ENCODE peak calls at places on chromosomes 12 and 14, in nine cellular contexts. One of them, this sample, is unnamed.

GRCh38 chr14:31969371-31969770 is 107.7 kb upstream of the ARHGAP5 start:
- DNase-seq in heart left ventricle: no peak
- DNase-seq in uterus: no peak
- DNase-seq in ovary: no peak
- DNase-seq in Peyer's patch: no peak
- DNase-seq in HCT116: no peak
- DNase-seq in stomach: no peak
- DNase-seq in upper lobe of left lung: no peak
- DNase-seq in A549: no peak
- DNase-seq in this sample: no peak

GRCh38 chr14:24818823-24819341 is 184.9 kb upstream of the GZMB start:
- DNase-seq in heart left ventricle: no peak
- DNase-seq in uterus: no peak
- DNase-seq in ovary: no peak
- DNase-seq in Peyer's patch: no peak
- DNase-seq in HCT116: no peak
- DNase-seq in stomach: no peak
- DNase-seq in upper lobe of left lung: no peak
- DNase-seq in A549: no peak
- DNase-seq in this sample: no peak

GRCh38 chr14:102293784-102294183 is 11.2 kb downstream of the MOK start:
- DNase-seq in heart left ventricle: no peak
- DNase-seq in uterus: no peak
- DNase-seq in ovary: no peak
- DNase-seq in Peyer's patch: no peak
- DNase-seq in HCT116: no peak
- DNase-seq in stomach: no peak
- DNase-seq in upper lobe of left lung: no peak
- DNase-seq in A549: no peak
- DNase-seq in this sample: no peak

GRCh38 chr12:42590324-42590934 is 883 bp upstream of the PRICKLE1 start:
- DNase-seq in heart left ventricle: peak
- DNase-seq in uterus: peak
- DNase-seq in ovary: peak
- DNase-seq in Peyer's patch: peak
- DNase-seq in HCT116: no peak
- DNase-seq in stomach: no peak
- DNase-seq in upper lobe of left lung: peak
- DNase-seq in A549: peak
- DNase-seq in this sample: no peak

GRCh38 chr14:64704145-64704742 is at the start of gene PLEKHG3:
- DNase-seq in heart left ventricle: peak
- DNase-seq in uterus: peak
- DNase-seq in ovary: peak
- DNase-seq in Peyer's patch: peak
- DNase-seq in HCT116: no peak
- DNase-seq in stomach: peak
- DNase-seq in upper lobe of left lung: peak
- DNase-seq in A549: peak
- DNase-seq in this sample: no peak

GRCh38 chr12:16297521-16297920 is 20.0 kb upstream of the SLC15A5 start:
- DNase-seq in heart left ventricle: no peak
- DNase-seq in uterus: no peak
- DNase-seq in ovary: no peak
- DNase-seq in Peyer's patch: no peak
- DNase-seq in HCT116: no peak
- DNase-seq in stomach: no peak
- DNase-seq in upper lobe of left lung: no peak
- DNase-seq in A549: no peak
- DNase-seq in this sample: no peak

GRCh38 chr12:96310067-96310466 is 90.2 kb downstream of the CDK17 start:
- DNase-seq in heart left ventricle: no peak
- DNase-seq in uterus: no peak
- DNase-seq in ovary: no peak
- DNase-seq in Peyer's patch: no peak
- DNase-seq in HCT116: no peak
- DNase-seq in stomach: no peak
- DNase-seq in upper lobe of left lung: no peak
- DNase-seq in A549: no peak
- DNase-seq in this sample: no peak

GRCh38 chr12:115023898-115024297 is 339.9 kb upstream of the TBX3 start:
- DNase-seq in heart left ventricle: no peak
- DNase-seq in uterus: no peak
- DNase-seq in ovary: no peak
- DNase-seq in Peyer's patch: no peak
- DNase-seq in HCT116: no peak
- DNase-seq in stomach: no peak
- DNase-seq in upper lobe of left lung: no peak
- DNase-seq in A549: no peak
- DNase-seq in this sample: no peak

GRCh38 chr12:108642269-108642870 is 8.7 kb upstream of the SELPLG start:
- DNase-seq in heart left ventricle: no peak
- DNase-seq in uterus: no peak
- DNase-seq in ovary: peak
- DNase-seq in Peyer's patch: no peak
- DNase-seq in HCT116: no peak
- DNase-seq in stomach: no peak
- DNase-seq in upper lobe of left lung: no peak
- DNase-seq in A549: no peak
- DNase-seq in this sample: no peak

GRCh38 chr12:7856516-7856915 is 16.2 kb downstream of the SLC2A14 start:
- DNase-seq in heart left ventricle: no peak
- DNase-seq in uterus: no peak
- DNase-seq in ovary: no peak
- DNase-seq in Peyer's patch: no peak
- DNase-seq in HCT116: no peak
- DNase-seq in stomach: no peak
- DNase-seq in upper lobe of left lung: no peak
- DNase-seq in A549: no peak
- DNase-seq in this sample: no peak

GRCh38 chr12:26279908-26280307 is 84.5 kb downstream of the SSPN start:
- DNase-seq in heart left ventricle: no peak
- DNase-seq in uterus: no peak
- DNase-seq in ovary: no peak
- DNase-seq in Peyer's patch: no peak
- DNase-seq in HCT116: no peak
- DNase-seq in stomach: no peak
- DNase-seq in upper lobe of left lung: no peak
- DNase-seq in A549: no peak
- DNase-seq in this sample: no peak

GRCh38 chr12:89038831-89039509 is 313.3 kb downstream of the DUSP6 start:
- DNase-seq in heart left ventricle: no peak
- DNase-seq in uterus: no peak
- DNase-seq in ovary: no peak
- DNase-seq in Peyer's patch: no peak
- DNase-seq in HCT116: no peak
- DNase-seq in stomach: no peak
- DNase-seq in upper lobe of left lung: no peak
- DNase-seq in A549: no peak
- DNase-seq in this sample: no peak

GRCh38 chr14:75184447-75184846 is 8.0 kb upstream of the TMED10 start:
- DNase-seq in heart left ventricle: no peak
- DNase-seq in uterus: no peak
- DNase-seq in ovary: no peak
- DNase-seq in Peyer's patch: no peak
- DNase-seq in HCT116: no peak
- DNase-seq in stomach: no peak
- DNase-seq in upper lobe of left lung: no peak
- DNase-seq in A549: no peak
- DNase-seq in this sample: no peak

GRCh38 chr12:119183942-119184695 is 5.4 kb downstream of the HSPB8 start:
- DNase-seq in heart left ventricle: peak
- DNase-seq in uterus: no peak
- DNase-seq in ovary: no peak
- DNase-seq in Peyer's patch: no peak
- DNase-seq in HCT116: no peak
- DNase-seq in stomach: no peak
- DNase-seq in upper lobe of left lung: no peak
- DNase-seq in A549: no peak
- DNase-seq in this sample: no peak

GRCh38 chr12:132723764-132724140 is 13.1 kb downstream of the PGAM5 start:
- DNase-seq in heart left ventricle: no peak
- DNase-seq in uterus: no peak
- DNase-seq in ovary: no peak
- DNase-seq in Peyer's patch: no peak
- DNase-seq in HCT116: no peak
- DNase-seq in stomach: no peak
- DNase-seq in upper lobe of left lung: no peak
- DNase-seq in A549: no peak
- DNase-seq in this sample: no peak

GRCh38 chr14:61537567-61538463 is 157.5 kb upstream of the HIF1A start:
- DNase-seq in heart left ventricle: no peak
- DNase-seq in uterus: no peak
- DNase-seq in ovary: no peak
- DNase-seq in Peyer's patch: peak
- DNase-seq in HCT116: peak
- DNase-seq in stomach: peak
- DNase-seq in upper lobe of left lung: peak
- DNase-seq in A549: peak
- DNase-seq in this sample: no peak

GRCh38 chr14:22448905-22449611 is 140.0 kb downstream of the DAD1 start:
- DNase-seq in heart left ventricle: no peak
- DNase-seq in uterus: no peak
- DNase-seq in ovary: no peak
- DNase-seq in Peyer's patch: no peak
- DNase-seq in HCT116: no peak
- DNase-seq in stomach: no peak
- DNase-seq in upper lobe of left lung: peak
- DNase-seq in A549: no peak
- DNase-seq in this sample: no peak

GRCh38 chr12:118237053-118237665 is 101.2 kb downstream of the PEBP1 start:
- DNase-seq in heart left ventricle: no peak
- DNase-seq in uterus: no peak
- DNase-seq in ovary: no peak
- DNase-seq in Peyer's patch: no peak
- DNase-seq in HCT116: no peak
- DNase-seq in stomach: no peak
- DNase-seq in upper lobe of left lung: no peak
- DNase-seq in A549: no peak
- DNase-seq in this sample: no peak

DNA sequence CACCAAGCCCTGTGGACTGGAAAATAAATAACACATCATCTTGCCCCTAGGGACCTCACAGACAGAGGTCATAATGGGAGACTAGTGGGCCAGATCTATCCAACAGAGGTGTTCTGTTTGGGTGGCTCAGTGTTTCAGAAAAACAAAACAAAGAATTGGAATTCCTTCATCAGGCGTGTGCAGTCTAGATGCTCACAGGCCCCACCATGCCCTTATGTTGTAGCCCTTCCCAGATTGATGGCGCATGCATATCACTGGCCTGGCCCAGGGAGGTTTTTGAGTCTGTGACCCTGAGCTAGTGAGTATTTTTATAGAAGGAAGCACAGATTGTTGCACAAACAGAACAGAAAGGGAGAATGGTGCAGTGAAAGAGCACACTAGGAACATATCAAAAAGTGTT is 859.6 kb downstream of the BCL11B start:
- DNase-seq in heart left ventricle: no peak
- DNase-seq in uterus: no peak
- DNase-seq in ovary: no peak
- DNase-seq in Peyer's patch: no peak
- DNase-seq in HCT116: no peak
- DNase-seq in stomach: no peak
- DNase-seq in upper lobe of left lung: no peak
- DNase-seq in A549: no peak
- DNase-seq in this sample: no peak
- TF ChIP-seq POLR2A in heart left ventricle: no peak
- TF ChIP-seq POLR2A in uterus: no peak
- TF ChIP-seq POLR2A in ovary: no peak
- TF ChIP-seq POLR2A in Peyer's patch: no peak
- TF ChIP-seq POLR2A in HCT116: no peak
- TF ChIP-seq POLR2A in stomach: no peak
- TF ChIP-seq POLR2A in upper lobe of left lung: no peak
- TF ChIP-seq POLR2A in A549: no peak
- TF ChIP-seq POLR2A in this sample: no peak

DNA sequence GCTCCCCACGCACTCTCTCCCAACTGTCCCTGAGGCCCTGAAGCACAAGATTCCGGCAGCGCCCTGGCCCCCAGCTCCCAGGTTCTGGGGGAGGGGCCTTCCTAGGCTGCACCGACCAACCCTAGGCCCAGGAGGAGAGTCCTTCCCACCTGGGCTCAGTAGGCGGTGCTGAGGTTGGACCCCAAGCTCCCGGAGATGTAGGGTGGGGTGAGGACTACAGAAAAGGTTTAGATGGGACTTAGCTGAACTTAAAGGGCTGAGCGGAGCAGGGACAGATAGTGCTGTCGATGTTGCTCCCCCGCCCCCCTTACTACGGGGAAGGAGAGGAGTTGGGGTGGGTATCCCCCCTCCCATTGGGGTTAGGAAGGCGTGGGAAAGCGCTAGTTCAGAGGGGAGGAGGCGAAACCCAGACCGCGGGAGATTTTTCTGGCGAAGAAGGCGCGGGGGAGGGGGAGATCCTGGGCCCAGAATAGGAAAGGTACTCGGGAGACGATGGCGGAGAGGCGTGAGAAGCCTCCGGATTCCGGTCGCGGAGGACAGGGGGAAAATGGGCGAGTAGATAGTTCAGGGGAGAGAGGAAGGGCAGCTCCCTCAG is 4.2 kb upstream of the BAZ2A start:
- DNase-seq in heart left ventricle: peak
- DNase-seq in uterus: peak
- DNase-seq in ovary: peak
- DNase-seq in Peyer's patch: peak
- DNase-seq in HCT116: peak
- DNase-seq in stomach: peak
- DNase-seq in upper lobe of left lung: peak
- DNase-seq in A549: peak
- DNase-seq in this sample: no peak
- H3K27ac ChIP-seq in heart left ventricle: peak
- H3K27ac ChIP-seq in uterus: peak
- H3K27ac ChIP-seq in ovary: peak
- H3K27ac ChIP-seq in Peyer's patch: peak
- H3K27ac ChIP-seq in HCT116: peak
- H3K27ac ChIP-seq in stomach: peak
- H3K27ac ChIP-seq in upper lobe of left lung: peak
- H3K27ac ChIP-seq in A549: peak
- H3K27ac ChIP-seq in this sample: peak

GRCh38 chr12:46269429-46270241 is 792 bp upstream of the SLC38A1 start:
- DNase-seq in heart left ventricle: no peak
- DNase-seq in uterus: no peak
- DNase-seq in ovary: no peak
- DNase-seq in Peyer's patch: no peak
- DNase-seq in HCT116: no peak
- DNase-seq in stomach: no peak
- DNase-seq in upper lobe of left lung: peak
- DNase-seq in A549: peak
- DNase-seq in this sample: no peak
- TF ChIP-seq POLR2A in heart left ventricle: no peak
- TF ChIP-seq POLR2A in uterus: no peak
- TF ChIP-seq POLR2A in ovary: no peak
- TF ChIP-seq POLR2A in Peyer's patch: no peak
- TF ChIP-seq POLR2A in HCT116: no peak
- TF ChIP-seq POLR2A in stomach: no peak
- TF ChIP-seq POLR2A in upper lobe of left lung: no peak
- TF ChIP-seq POLR2A in A549: no peak
- TF ChIP-seq POLR2A in this sample: no peak

DNA sequence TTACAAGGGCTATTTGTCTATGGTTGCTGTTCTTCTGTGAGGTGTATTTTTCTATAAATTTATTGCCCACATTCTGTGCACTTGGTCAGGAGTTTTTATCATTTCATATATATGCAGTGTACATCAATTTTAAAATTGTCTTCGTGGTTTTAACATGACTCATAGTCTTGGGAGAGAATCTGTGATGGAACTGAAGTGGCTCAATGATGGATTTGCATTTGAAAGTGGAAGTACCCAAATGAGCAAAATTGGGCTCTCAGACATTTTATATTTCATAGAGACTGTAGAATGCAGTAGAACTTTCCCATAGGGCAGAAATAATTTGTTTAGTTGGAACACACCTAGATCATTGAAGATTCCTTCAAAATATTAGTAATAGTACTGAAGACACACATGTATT is 1.9 kb upstream of the SCFD1 start:
- DNase-seq in heart left ventricle: no peak
- DNase-seq in uterus: no peak
- DNase-seq in ovary: no peak
- DNase-seq in Peyer's patch: no peak
- DNase-seq in HCT116: no peak
- DNase-seq in stomach: no peak
- DNase-seq in upper lobe of left lung: no peak
- DNase-seq in A549: no peak
- DNase-seq in this sample: no peak
- H3K27ac ChIP-seq in heart left ventricle: no peak
- H3K27ac ChIP-seq in uterus: no peak
- H3K27ac ChIP-seq in ovary: no peak
- H3K27ac ChIP-seq in Peyer's patch: no peak
- H3K27ac ChIP-seq in HCT116: no peak
- H3K27ac ChIP-seq in stomach: no peak
- H3K27ac ChIP-seq in upper lobe of left lung: no peak
- H3K27ac ChIP-seq in A549: no peak
- H3K27ac ChIP-seq in this sample: no peak